ENCODE peak calls at places on chromosome 11, in six cellular contexts. X is H1, O is K562, Y is GM12892, H is GM12878, Q is HepG2. A is an unnamed sample.

GRCh38 chr11:84384637-84385227 is 1098.6 kb upstream of the CCDC90B start:
- DNase-seq in Q (peak; percentile 30), Y (no peak), H (no peak), O (peak; percentile 27), X (no peak), A (no peak)

GRCh38 chr11:2419638-2420501 is 19.3 kb downstream of the TSSC4 start:
- DNase-seq in Y (peak; percentile 85), H (peak; percentile 16), Q (peak; percentile 66), O (peak; percentile 76), X (no peak), A (peak; percentile 87)

GRCh38 chr11:31199403-31199802 is 170.1 kb downstream of the DCDC1 start:
- DNase-seq in H (no peak), X (no peak), Y (no peak), Q (no peak), O (no peak), A (no peak)

GRCh38 chr11:66476841-66477251 is 3.4 kb upstream of the DPP3 start:
- DNase-seq in X (no peak), H (no peak), O (no peak), Y (no peak), Q (no peak), A (no peak)

GRCh38 chr11:75155570-75156422 is 4.9 kb downstream of the SLCO2B1 start:
- DNase-seq in Y (no peak), H (no peak), O (peak; percentile 30), X (no peak), Q (peak; percentile 97), A (no peak)

GRCh38 chr11:62923634-62924411 is 2.7 kb upstream of the CHRM1 start:
- DNase-seq in X (no peak), Y (no peak), O (peak; percentile 44), Q (no peak), H (peak; percentile 21), A (peak; percentile 44)

GRCh38 chr11:32713496-32713895 is 81.0 kb downstream of the CCDC73 start:
- DNase-seq in H (no peak), X (no peak), Q (no peak), Y (no peak), O (no peak), A (no peak)

GRCh38 chr11:79076526-79077115 is 364.2 kb downstream of the TENM4 start:
- DNase-seq in H (no peak), Y (no peak), X (no peak), O (peak; percentile 53), Q (peak; percentile 30), A (no peak)

GRCh38 chr11:64850979-64851567 is 6.6 kb upstream of the CDC42BPG start:
- DNase-seq in Q (no peak), X (no peak), H (peak; percentile 90), O (no peak), Y (peak; percentile 93), A (peak; percentile 82)

GRCh38 chr11:128865490-128865889 is 1.6 kb downstream of the KCNJ1 start:
- DNase-seq in Y (no peak), X (no peak), H (no peak), O (no peak), Q (no peak), A (no peak)

GRCh38 chr11:92451081-92451480 is 226.5 kb downstream of the FAT3 start:
- DNase-seq in Y (no peak), H (no peak), O (no peak), Q (no peak), X (no peak), A (no peak)

GRCh38 chr11:83006877-83007330 is 64.8 kb downstream of the RAB30 start:
- DNase-seq in Y (peak; percentile 31), Q (no peak), O (no peak), X (no peak), H (peak; percentile 75), A (no peak)

GRCh38 chr11:7019500-7020182 is 505 bp downstream of the ZNF214 start:
- DNase-seq in H (no peak), X (no peak), Y (no peak), Q (no peak), O (no peak), A (no peak)
- TF ChIP-seq TAF1 in H (no peak), X (no peak), Y (no peak), Q (no peak), O (no peak), A (no peak)

GRCh38 chr11:71490044-71490730 is 36.9 kb upstream of the KRTAP5-7 start:
- DNase-seq in H (no peak), O (no peak), Y (no peak), Q (no peak), X (no peak), A (no peak)
- TF ChIP-seq POLR2A in H (no peak), O (no peak), Y (no peak), Q (no peak), X (no peak), A (no peak)

DNA sequence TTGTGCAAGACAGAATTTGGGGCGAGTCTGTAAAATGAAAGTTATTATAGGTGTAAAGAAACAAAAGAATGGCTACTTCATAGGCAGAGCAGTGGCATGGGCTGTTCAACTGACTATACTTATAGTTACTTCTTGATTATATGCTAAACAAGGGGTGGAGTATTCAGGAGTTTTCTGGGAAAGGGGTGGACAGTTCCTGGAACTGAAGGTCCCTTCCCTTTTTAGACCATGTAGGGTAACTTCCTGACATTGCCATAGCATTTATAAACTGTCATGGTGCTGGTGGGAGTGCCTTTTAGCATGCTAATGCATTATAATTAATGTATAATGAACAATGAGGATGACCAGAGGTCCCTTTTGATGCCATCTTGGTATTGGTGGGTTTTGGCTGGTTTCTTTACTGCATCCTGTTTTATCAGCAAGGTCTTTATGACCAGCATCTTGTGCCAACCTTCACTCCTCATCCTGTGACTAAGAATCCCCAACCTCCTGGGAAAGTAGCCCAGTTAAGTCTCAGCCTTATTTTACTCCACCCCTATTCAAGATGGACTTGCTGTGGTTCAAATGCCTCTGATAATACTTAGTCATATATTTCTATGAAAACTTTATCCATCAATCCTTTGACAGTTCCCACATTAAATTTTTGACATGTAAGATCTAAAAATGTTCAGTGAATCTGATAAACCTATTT is 118.6 kb downstream of the ARHGAP42 start:
- DNase-seq in Y (no peak), X (no peak), Q (no peak), O (no peak), H (no peak), A (no peak)
- TF ChIP-seq TAF1 in Y (no peak), X (no peak), Q (no peak), O (no peak), H (no peak), A (no peak)

GRCh38 chr11:1239596-1240205 is 16.8 kb downstream of the MUC5B start:
- DNase-seq in Y (no peak), X (no peak), O (no peak), Q (no peak), H (no peak), A (no peak)
- TF ChIP-seq POLR2A in Y (no peak), X (no peak), O (no peak), Q (no peak), H (no peak), A (no peak)

GRCh38 chr11:14411818-14412217 is 52.8 kb upstream of the RRAS2 start:
- DNase-seq in Q (no peak), X (no peak), O (no peak), Y (no peak), H (no peak), A (no peak)
- TF ChIP-seq TAF1 in Q (no peak), X (no peak), O (no peak), Y (no peak), H (no peak), A (no peak)

GRCh38 chr11:103053997-103054396 is 38.0 kb downstream of the DCUN1D5 start:
- DNase-seq in H (no peak), Y (no peak), O (no peak), Q (no peak), X (no peak), A (no peak)

GRCh38 chr11:103047837-103048236 is 44.1 kb downstream of the DCUN1D5 start:
- DNase-seq in X (no peak), O (no peak), Y (no peak), Q (no peak), H (no peak), A (no peak)

GRCh38 chr11:103051986-103052385 is 40.0 kb downstream of the DCUN1D5 start:
- DNase-seq in X (no peak), H (no peak), O (no peak), Y (no peak), Q (no peak), A (no peak)

GRCh38 chr11:103055174-103055890 is 36.6 kb downstream of the DCUN1D5 start:
- DNase-seq in X (no peak), O (peak; percentile 21), Y (no peak), Q (peak; percentile 32), H (no peak), A (no peak)

GRCh38 chr11:103051158-103051801 is 40.7 kb downstream of the DCUN1D5 start:
- DNase-seq in Y (no peak), H (no peak), Q (no peak), O (no peak), X (no peak), A (no peak)
- TF ChIP-seq POLR2A in Y (no peak), H (no peak), Q (no peak), O (no peak), X (no peak), A (no peak)

GRCh38 chr11:72896431-72896830 is 82.2 kb downstream of the ATG16L2 start:
- DNase-seq in H (no peak), Y (no peak), X (no peak), O (no peak), Q (no peak), A (no peak)

GRCh38 chr11:72901374-72901773 is 87.2 kb downstream of the ATG16L2 start:
- DNase-seq in Y (no peak), H (no peak), X (no peak), Q (no peak), O (no peak), A (no peak)

GRCh38 chr11:72897506-72897905 is 83.3 kb downstream of the ATG16L2 start:
- DNase-seq in H (no peak), O (no peak), X (no peak), Y (no peak), Q (no peak), A (no peak)

GRCh38 chr11:72904016-72904415 is 89.8 kb downstream of the ATG16L2 start:
- DNase-seq in Y (no peak), X (no peak), O (no peak), Q (no peak), H (no peak), A (no peak)

DNA sequence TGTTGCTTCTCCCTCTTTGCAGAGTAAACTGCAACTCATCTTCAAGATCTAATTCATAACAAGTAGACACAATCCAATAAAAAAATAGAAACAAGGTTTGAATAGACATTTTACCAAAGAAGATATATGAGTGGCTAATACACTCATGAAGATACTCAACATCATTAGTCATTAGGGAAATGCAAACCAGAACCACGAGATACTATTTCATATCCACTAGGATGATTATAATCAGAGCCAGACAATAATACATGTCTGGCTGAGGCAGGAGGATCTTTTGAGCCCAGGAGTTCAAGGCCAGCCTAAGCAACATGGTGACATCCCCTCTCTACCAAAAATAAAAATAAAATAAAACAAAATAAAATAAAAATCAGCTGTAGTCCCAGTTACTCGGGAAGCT is 85.0 kb downstream of the ATG16L2 start:
- DNase-seq in Q (no peak), X (no peak), Y (no peak), O (no peak), H (no peak), A (no peak)
- TF ChIP-seq TAF1 in Q (no peak), X (no peak), Y (no peak), O (no peak), H (no peak), A (no peak)

A was measured in GM12891.